ENCODE peak calls at places on chromosomes 16 and 17, in five cellular contexts. Z is IMR-90, P is GM12878, Y is fibroblast of lung, N is PC-3. F is an unnamed sample.

GRCh38 chr16:69105501-69106361 is at the start of gene HAS3:
- DNase-seq in Z (peak; percentile 48), P (no peak), Y (peak; percentile 53), N (peak; percentile 75), F (peak; percentile 69)

GRCh38 chr17:36509272-36509985 is 22.9 kb downstream of the ZNHIT3 start:
- DNase-seq in Z (no peak), P (no peak), Y (no peak), N (no peak), F (no peak)

GRCh38 chr17:76179496-76180467 is 38.7 kb upstream of the FOXJ1 start:
- DNase-seq in Z (peak; percentile 50), P (peak; percentile 46), Y (peak; percentile 12), N (peak; percentile 47), F (no peak)

GRCh38 chr16:3640207-3640606 is 14.3 kb upstream of the DNASE1 start:
- DNase-seq in Z (no peak), P (no peak), Y (no peak), N (no peak), F (no peak)

GRCh38 chr17:29066053-29066452 is 23.1 kb downstream of the PIPOX start:
- DNase-seq in Z (no peak), P (no peak), Y (no peak), N (no peak), F (no peak)

GRCh38 chr17:7479389-7480192 is at the start of gene ZBTB4:
- DNase-seq in Z (peak; percentile 21), P (no peak), Y (peak; percentile 28), N (peak; percentile 37), F (peak; percentile 44)

GRCh38 chr17:44314031-44314430 is 5.6 kb downstream of the RUNDC3A start:
- DNase-seq in Z (no peak), P (no peak), Y (no peak), N (no peak), F (no peak)

GRCh38 chr17:5619088-5619740 is 34.9 kb upstream of the NLRP1 start:
- DNase-seq in Z (no peak), P (peak; percentile 37), Y (no peak), N (no peak), F (no peak)

GRCh38 chr17:50219939-50220465 is 18.6 kb upstream of the COL1A1 start:
- DNase-seq in Z (peak; percentile 75), P (no peak), Y (peak; percentile 74), N (no peak), F (no peak)

GRCh38 chr17:40448639-40449261 is 5.5 kb downstream of the IGFBP4 start:
- DNase-seq in Z (peak; percentile 29), P (no peak), Y (peak; percentile 61), N (peak; percentile 15), F (peak; percentile 17)

GRCh38 chr17:35368086-35368824 is 5.2 kb downstream of the SLFN11 start:
- DNase-seq in Z (peak; percentile 22), P (peak; percentile 75), Y (peak; percentile 53), N (no peak), F (no peak)

GRCh38 chr16:87375426-87376135 is 8.0 kb downstream of the FBXO31 start:
- DNase-seq in Z (peak; percentile 55), P (no peak), Y (no peak), N (no peak), F (peak; percentile 92)

GRCh38 chr16:19980866-19981265 is 92.8 kb downstream of the GPR139 start:
- DNase-seq in Z (peak; percentile 3), P (no peak), Y (no peak), N (peak; percentile 15), F (peak; percentile 11)

GRCh38 chr17:37458805-37459204 is 30.9 kb upstream of the DUSP14 start:
- DNase-seq in Z (peak; percentile 84), P (no peak), Y (peak; percentile 70), N (peak; percentile 70), F (no peak)

GRCh38 chr17:3838206-3838605 is 7.8 kb downstream of the NCBP3 start:
- DNase-seq in Z (no peak), P (no peak), Y (no peak), N (no peak), F (no peak)

GRCh38 chr17:30559656-30560055 is 82.4 kb downstream of the GOSR1 start:
- DNase-seq in Z (no peak), P (no peak), Y (no peak), N (no peak), F (no peak)

GRCh38 chr17:50184611-50185398 is 16.6 kb downstream of the COL1A1 start:
- DNase-seq in Z (peak; percentile 62), P (no peak), Y (peak; percentile 65), N (no peak), F (no peak)

GRCh38 chr17:52419256-52419655 is 260.7 kb upstream of the CA10 start:
- DNase-seq in Z (no peak), P (no peak), Y (no peak), N (peak; percentile 70), F (no peak)

GRCh38 chr17:55314784-55315491 is 50.2 kb downstream of the HLF start:
- DNase-seq in Z (no peak), P (no peak), Y (no peak), N (no peak), F (no peak)

GRCh38 chr16:9476744-9477143 is 385.3 kb downstream of the HAPSTR1 start:
- DNase-seq in Z (no peak), P (no peak), Y (no peak), N (no peak), F (no peak)

GRCh38 chr16:31386157-31386984 is 6.8 kb upstream of the ITGAD start:
- DNase-seq in Z (peak; percentile 72), P (no peak), Y (no peak), N (peak; percentile 73), F (no peak)

GRCh38 chr16:27208081-27208692 is 4.9 kb downstream of the KDM8 start:
- DNase-seq in Z (no peak), P (no peak), Y (no peak), N (no peak), F (no peak)

GRCh38 chr16:4038448-4038847 is 77.8 kb downstream of the ADCY9 start:
- DNase-seq in Z (no peak), P (no peak), Y (no peak), N (no peak), F (no peak)

GRCh38 chr17:54269886-54270285 is 447.2 kb downstream of the KIF2B start:
- DNase-seq in Z (no peak), P (no peak), Y (no peak), N (no peak), F (no peak)

GRCh38 chr17:38719284-38719942 is 10.7 kb upstream of the CISD3 start:
- DNase-seq in Z (no peak), P (no peak), Y (no peak), N (no peak), F (no peak)

GRCh38 chr17:17812211-17813054 is 24.4 kb downstream of the SREBF1 start:
- DNase-seq in Z (peak; percentile 41), P (no peak), Y (peak; percentile 67), N (peak; percentile 63), F (peak; percentile 68)

GRCh38 chr16:2836646-2837508 is 6.8 kb downstream of the ZG16B start:
- DNase-seq in Z (no peak), P (no peak), Y (no peak), N (no peak), F (no peak)

GRCh38 chr17:15998031-15998574 is 1.4 kb downstream of the ZSWIM7 start:
- DNase-seq in Z (no peak), P (no peak), Y (no peak), N (peak; percentile 64), F (no peak)

GRCh38 chr17:6079155-6079554 is 9.0 kb downstream of the WSCD1 start:
- DNase-seq in Z (no peak), P (no peak), Y (no peak), N (no peak), F (no peak)

GRCh38 chr17:43599835-43600234 is 53.7 kb upstream of the ETV4 start:
- DNase-seq in Z (peak; percentile 87), P (no peak), Y (peak; percentile 82), N (peak; percentile 86), F (peak; percentile 12)

GRCh38 chr17:48530887-48531272 is at the start of gene HOXB1:
- DNase-seq in Z (no peak), P (no peak), Y (no peak), N (no peak), F (no peak)
- H2AFZ ChIP-seq in Z (peak within 1 kb of the TSS; percentile 21), P (no peak within 1 kb of the TSS), Y (no peak within 1 kb of the TSS), N (no peak within 1 kb of the TSS), F (no peak within 1 kb of the TSS)

GRCh38 chr17:65666869-65667268 is 105.4 kb upstream of the AXIN2 start:
- DNase-seq in Z (peak; percentile 15), P (no peak), Y (no peak), N (no peak), F (no peak)
- H3K4me2 ChIP-seq in Z (no peak overlapping the region), P (no peak overlapping the region), Y (no peak overlapping the region), N (no peak overlapping the region), F (no peak overlapping the region)

GRCh38 chr16:57799619-57800212 is 2.6 kb downstream of the KIFC3 start:
- DNase-seq in Z (no peak), P (no peak), Y (no peak), N (no peak), F (no peak)

GRCh38 chr16:57798953-57799618 is 3.2 kb downstream of the KIFC3 start:
- DNase-seq in Z (no peak), P (no peak), Y (no peak), N (no peak), F (no peak)

GRCh38 chr16:57797216-57797525 is 5.1 kb downstream of the KIFC3 start:
- DNase-seq in Z (no peak), P (no peak), Y (no peak), N (no peak), F (no peak)

GRCh38 chr16:57798267-57798810 is 4.0 kb downstream of the KIFC3 start:
- DNase-seq in Z (no peak), P (no peak), Y (no peak), N (no peak), F (no peak)

DNA sequence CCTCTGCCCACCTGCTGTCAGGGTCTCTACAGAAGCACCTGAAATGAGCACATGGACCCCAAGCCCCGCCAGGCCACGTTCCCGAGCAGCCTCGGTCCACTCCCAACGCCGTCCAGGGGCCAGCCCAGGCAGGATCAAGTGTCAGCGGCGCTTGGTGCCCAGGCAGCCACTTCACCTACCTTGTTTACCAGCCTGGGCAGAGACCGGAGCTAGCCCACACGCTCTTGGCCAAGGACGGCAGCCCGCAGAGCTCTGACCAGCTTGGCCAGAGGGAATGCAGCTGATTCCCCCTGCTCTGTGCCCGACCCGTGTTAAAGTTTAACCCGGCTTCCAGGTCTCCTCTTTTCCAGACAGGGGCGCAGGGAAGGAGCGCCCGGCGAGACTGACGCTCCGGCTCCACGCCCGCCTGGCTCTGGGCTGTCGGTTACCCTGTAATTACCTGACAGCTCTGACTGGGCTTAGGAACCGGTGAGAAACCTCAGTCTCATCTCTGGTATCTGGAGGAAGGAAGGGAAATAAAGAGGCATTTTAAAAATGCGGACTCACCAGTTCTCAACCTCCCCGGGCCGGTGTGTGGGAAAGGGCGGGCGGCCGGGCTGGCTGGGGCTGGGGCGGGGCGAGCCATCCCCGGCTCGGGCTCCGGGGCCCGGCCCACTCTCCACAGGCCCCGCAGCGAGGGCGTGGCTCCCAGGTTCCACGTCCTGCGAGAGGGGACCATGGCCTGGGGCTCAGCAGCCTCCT is 4.6 kb downstream of the KIFC3 start:
- DNase-seq in Z (no peak), P (no peak), Y (no peak), N (peak; percentile 73), F (no peak)
- H2AFZ ChIP-seq in Z (no peak overlapping the region), P (no peak overlapping the region), Y (no peak overlapping the region), N (peak overlapping the region; percentile 48), F (no peak overlapping the region)

GRCh38 chr17:34299918-34300600 is 14.5 kb downstream of the CCL11 start:
- DNase-seq in Z (peak; percentile 84), P (no peak), Y (peak; percentile 28), N (no peak), F (peak; percentile 14)
- H3K4me2 ChIP-seq in Z (peak overlapping the region; percentile 49), P (no peak overlapping the region), Y (peak overlapping the region; percentile 34), N (no peak overlapping the region), F (no peak overlapping the region)

GRCh38 chr16:85027968-85028637 is 508 bp downstream of the KIAA0513 start:
- DNase-seq in Z (no peak), P (no peak), Y (no peak), N (no peak), F (no peak)
- H2AFZ ChIP-seq in Z (peak overlapping the region; percentile 86), P (peak overlapping the region; percentile 75), Y (peak overlapping the region; percentile 69), N (peak overlapping the region; percentile 75), F (peak overlapping the region; percentile 93)